ENCODE peak calls at places on chromosomes 1 and 21, in four cellular contexts. One of them, this sample, is unnamed.

GRCh38 chr1:61842863-61843514 is 100.7 kb downstream of the PATJ start:
- DNase-seq in psoas muscle: no peak
- DNase-seq in vagina: no peak
- DNase-seq in cardiac muscle cell: peak; percentile 22
- DNase-seq in this sample: no peak

GRCh38 chr1:83931658-83932253 is 67.2 kb downstream of the TTLL7 start:
- DNase-seq in vagina: no peak
- DNase-seq in psoas muscle: no peak
- DNase-seq in cardiac muscle cell: peak; percentile 75
- DNase-seq in this sample: no peak

GRCh38 chr1:179742717-179743678 is at the start of gene FAM163A:
- DNase-seq in vagina: no peak
- DNase-seq in psoas muscle: no peak
- DNase-seq in cardiac muscle cell: peak; percentile 33
- DNase-seq in this sample: no peak

GRCh38 chr1:100629391-100629790 is 90.2 kb upstream of the VCAM1 start:
- DNase-seq in psoas muscle: no peak
- DNase-seq in vagina: no peak
- DNase-seq in cardiac muscle cell: no peak
- DNase-seq in this sample: no peak

GRCh38 chr1:227779651-227780050 is 35.8 kb upstream of the PRSS38 start:
- DNase-seq in cardiac muscle cell: no peak
- DNase-seq in psoas muscle: no peak
- DNase-seq in vagina: no peak
- DNase-seq in this sample: no peak

GRCh38 chr1:2208309-2209239 is 14.0 kb upstream of the FAAP20 start:
- DNase-seq in cardiac muscle cell: peak; percentile 81
- DNase-seq in vagina: no peak
- DNase-seq in psoas muscle: peak; percentile 59
- DNase-seq in this sample: no peak

GRCh38 chr1:93344886-93345632 is 648 bp upstream of the DR1 start:
- DNase-seq in vagina: no peak
- DNase-seq in cardiac muscle cell: no peak
- DNase-seq in psoas muscle: no peak
- DNase-seq in this sample: no peak

GRCh38 chr1:3692593-3692992 is 40.3 kb downstream of the TP73 start:
- DNase-seq in psoas muscle: no peak
- DNase-seq in vagina: no peak
- DNase-seq in cardiac muscle cell: no peak
- DNase-seq in this sample: no peak

GRCh38 chr1:15948600-15949452 is 27.1 kb downstream of the ZBTB17 start:
- DNase-seq in psoas muscle: peak; percentile 82
- DNase-seq in vagina: no peak
- DNase-seq in cardiac muscle cell: peak; percentile 97
- DNase-seq in this sample: peak; percentile 20

GRCh38 chr1:170836146-170836545 is 99.2 kb upstream of the MROH9 start:
- DNase-seq in vagina: no peak
- DNase-seq in psoas muscle: no peak
- DNase-seq in cardiac muscle cell: peak; percentile 9
- DNase-seq in this sample: no peak

GRCh38 chr1:183251959-183252450 is 65.9 kb downstream of the LAMC2 start:
- DNase-seq in cardiac muscle cell: no peak
- DNase-seq in vagina: no peak
- DNase-seq in psoas muscle: no peak
- DNase-seq in this sample: no peak

GRCh38 chr1:203673550-203674411 is 47.1 kb downstream of the ATP2B4 start:
- DNase-seq in psoas muscle: peak; percentile 29
- DNase-seq in cardiac muscle cell: peak; percentile 82
- DNase-seq in vagina: no peak
- DNase-seq in this sample: peak; percentile 80

GRCh38 chr1:110218739-110219138 is 8.6 kb downstream of the KCNC4 start:
- DNase-seq in cardiac muscle cell: no peak
- DNase-seq in psoas muscle: no peak
- DNase-seq in vagina: no peak
- DNase-seq in this sample: no peak

GRCh38 chr1:76866566-76866965 is 714 bp upstream of the ST6GALNAC5 start:
- DNase-seq in psoas muscle: no peak
- DNase-seq in cardiac muscle cell: peak; percentile 59
- DNase-seq in vagina: no peak
- DNase-seq in this sample: no peak

GRCh38 chr1:67791686-67792475 is 41.4 kb downstream of the GNG12 start:
- DNase-seq in vagina: no peak
- DNase-seq in psoas muscle: no peak
- DNase-seq in cardiac muscle cell: peak; percentile 92
- DNase-seq in this sample: no peak

GRCh38 chr1:208231929-208232360 is 12.2 kb downstream of the PLXNA2 start:
- DNase-seq in cardiac muscle cell: peak; percentile 61
- DNase-seq in vagina: no peak
- DNase-seq in psoas muscle: no peak
- DNase-seq in this sample: no peak

GRCh38 chr1:33818071-33818470 is 45.8 kb upstream of the HMGB4 start:
- DNase-seq in vagina: no peak
- DNase-seq in psoas muscle: no peak
- DNase-seq in cardiac muscle cell: no peak
- DNase-seq in this sample: no peak

GRCh38 chr1:234597894-234598293 is 12.1 kb downstream of the IRF2BP2 start:
- DNase-seq in cardiac muscle cell: peak; percentile 69
- DNase-seq in vagina: no peak
- DNase-seq in psoas muscle: no peak
- DNase-seq in this sample: peak; percentile 30

GRCh38 chr1:167103236-167103894 is 9.5 kb downstream of the STYXL2 start:
- DNase-seq in psoas muscle: no peak
- DNase-seq in vagina: no peak
- DNase-seq in cardiac muscle cell: no peak
- DNase-seq in this sample: no peak

GRCh38 chr1:39995973-39996393 is 41.0 kb downstream of the MFSD2A start:
- DNase-seq in psoas muscle: no peak
- DNase-seq in vagina: no peak
- DNase-seq in cardiac muscle cell: no peak
- DNase-seq in this sample: no peak

GRCh38 chr1:222618880-222619321 is 1.0 kb downstream of the MIA3 start:
- DNase-seq in vagina: no peak
- DNase-seq in cardiac muscle cell: peak; percentile 43
- DNase-seq in psoas muscle: no peak
- DNase-seq in this sample: no peak

GRCh38 chr1:118185083-118185899 is at the start of gene SPAG17:
- DNase-seq in vagina: no peak
- DNase-seq in psoas muscle: peak; percentile 58
- DNase-seq in cardiac muscle cell: peak; percentile 89
- DNase-seq in this sample: no peak

GRCh38 chr1:216461466-216461865 is 38.2 kb upstream of the USH2A start:
- DNase-seq in cardiac muscle cell: peak; percentile 22
- DNase-seq in psoas muscle: no peak
- DNase-seq in vagina: no peak
- DNase-seq in this sample: no peak

GRCh38 chr1:41838266-41838665 is 80.5 kb downstream of the HIVEP3 start:
- DNase-seq in psoas muscle: no peak
- DNase-seq in vagina: no peak
- DNase-seq in cardiac muscle cell: no peak
- DNase-seq in this sample: no peak

GRCh38 chr21:25881524-25882376 is 147.0 kb downstream of the GABPA start:
- DNase-seq in cardiac muscle cell: peak; percentile 78
- DNase-seq in vagina: no peak
- DNase-seq in psoas muscle: peak; percentile 59
- DNase-seq in this sample: peak; percentile 30

DNA sequence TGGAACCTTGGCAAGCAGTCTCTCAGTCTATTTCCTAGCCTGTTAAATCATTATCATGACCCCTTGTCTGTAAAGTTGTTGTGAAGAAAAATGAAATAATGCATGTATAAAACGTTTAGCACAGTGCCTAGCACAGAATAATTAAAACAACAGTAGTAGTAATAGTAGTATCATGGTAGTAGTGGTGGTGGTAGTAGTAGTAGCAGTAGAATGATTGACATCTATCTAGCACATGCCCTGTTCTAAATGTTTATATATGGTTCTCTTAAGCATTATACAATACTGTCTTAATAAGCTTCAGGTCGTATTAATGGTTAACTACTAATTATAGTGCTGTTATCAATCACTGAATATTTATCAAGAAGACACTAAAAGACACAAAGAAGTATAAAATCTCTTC is 46.7 kb downstream of the GPR3 start:
- DNase-seq in vagina: no peak
- DNase-seq in cardiac muscle cell: no peak
- DNase-seq in psoas muscle: no peak
- DNase-seq in this sample: no peak
- H3K4me3 ChIP-seq in vagina: no peak overlapping the region
- H3K4me3 ChIP-seq in cardiac muscle cell: no peak overlapping the region
- H3K4me3 ChIP-seq in psoas muscle: no peak overlapping the region
- H3K4me3 ChIP-seq in this sample: no peak overlapping the region

GRCh38 chr1:198678901-198679329 is 40.1 kb downstream of the PTPRC start:
- DNase-seq in psoas muscle: no peak
- DNase-seq in cardiac muscle cell: no peak
- DNase-seq in vagina: no peak
- DNase-seq in this sample: no peak
- H3K27ac ChIP-seq in psoas muscle: no peak overlapping the region
- H3K27ac ChIP-seq in cardiac muscle cell: no peak overlapping the region
- H3K27ac ChIP-seq in vagina: peak overlapping the region; percentile 42
- H3K27ac ChIP-seq in this sample: peak overlapping the region; percentile 80

DNA sequence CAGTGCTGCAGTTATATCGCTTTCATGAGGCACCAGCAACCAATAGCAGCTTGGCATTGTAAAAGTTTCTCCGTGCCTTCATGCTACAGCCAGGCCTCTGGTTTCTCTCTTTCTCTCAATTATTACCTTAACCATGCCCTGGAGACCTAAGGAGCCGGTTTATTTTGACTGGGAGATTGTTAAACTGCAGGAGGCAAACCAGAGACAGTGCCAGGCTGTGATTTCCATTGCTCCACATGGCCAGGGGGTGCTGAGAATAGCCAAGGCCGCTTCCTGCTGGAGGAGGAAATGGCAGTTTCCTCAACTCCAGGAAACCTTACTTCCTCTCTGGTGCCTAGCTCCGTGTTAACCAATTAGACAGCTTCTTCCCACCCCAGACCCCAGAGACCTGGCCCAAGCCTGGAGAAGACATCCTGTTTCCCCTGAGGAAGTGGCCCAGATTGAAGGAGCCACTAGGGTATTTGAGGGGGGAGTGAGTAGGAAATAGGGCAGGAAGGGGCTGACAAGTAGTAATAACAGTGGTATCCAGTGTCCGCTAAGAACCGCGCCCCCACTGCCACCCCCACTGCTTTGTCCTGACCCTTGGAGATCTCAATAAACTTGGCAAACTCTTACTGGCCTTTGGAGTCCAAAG is 161.2 kb downstream of the PLPP3 start:
- DNase-seq in vagina: no peak
- DNase-seq in cardiac muscle cell: no peak
- DNase-seq in psoas muscle: no peak
- DNase-seq in this sample: no peak
- H3K36me3 ChIP-seq in vagina: no peaks in the 10 kb centered on the region
- H3K36me3 ChIP-seq in cardiac muscle cell: no peaks in the 10 kb centered on the region
- H3K36me3 ChIP-seq in psoas muscle: no peaks in the 10 kb centered on the region
- H3K36me3 ChIP-seq in this sample: no peaks in the 10 kb centered on the region

DNA sequence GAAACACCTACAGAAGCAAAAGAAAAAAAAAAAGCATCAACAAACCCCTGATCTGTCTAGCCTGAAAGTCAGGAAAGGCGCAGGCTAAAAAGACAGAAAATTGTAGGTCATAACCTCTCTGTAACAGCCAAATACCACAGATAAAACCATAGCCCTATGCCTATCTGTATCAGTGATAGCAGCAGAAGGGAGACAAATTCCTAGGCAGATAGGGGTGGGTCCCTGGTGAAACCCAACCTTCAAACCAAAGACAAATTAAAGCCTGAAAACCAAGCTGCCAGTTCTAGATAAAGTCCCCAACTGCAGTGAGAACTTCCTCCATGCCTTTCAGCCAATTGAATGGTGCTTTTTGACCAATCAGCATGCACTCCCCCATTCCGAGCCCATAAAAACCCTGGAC is 115.2 kb downstream of the NTPCR start:
- DNase-seq in psoas muscle: no peak
- DNase-seq in vagina: no peak
- DNase-seq in cardiac muscle cell: no peak
- DNase-seq in this sample: no peak
- H3K4me3 ChIP-seq in psoas muscle: no peak overlapping the region
- H3K4me3 ChIP-seq in vagina: no peak overlapping the region
- H3K4me3 ChIP-seq in cardiac muscle cell: no peak overlapping the region
- H3K4me3 ChIP-seq in this sample: no peak overlapping the region